ENCODE peak calls at places on chromosomes 13 and 19, in ten cellular contexts. One of them, this sample, is unnamed.

GRCh38 chr19:54105796-54106195 is 3.1 kb downstream of the NDUFA3 start:
- DNase-seq in fibroblast of the aortic adventitia: no peak
- DNase-seq in mesothelial cell of epicardium: no peak
- DNase-seq in epithelial cell of esophagus: no peak
- DNase-seq in heart right ventricle: no peak
- DNase-seq in retinal pigment epithelial cell: no peak
- DNase-seq in tibial nerve: no peak
- DNase-seq in progenitor cell of endocrine pancreas: no peak
- DNase-seq in type B pancreatic cell: no peak
- DNase-seq in BJ: no peak
- DNase-seq in this sample: no peak

GRCh38 chr19:33240181-33240771 is 14.6 kb upstream of the SLC7A10 start:
- DNase-seq in fibroblast of the aortic adventitia: no peak
- DNase-seq in mesothelial cell of epicardium: no peak
- DNase-seq in epithelial cell of esophagus: no peak
- DNase-seq in heart right ventricle: no peak
- DNase-seq in retinal pigment epithelial cell: no peak
- DNase-seq in tibial nerve: no peak
- DNase-seq in progenitor cell of endocrine pancreas: no peak
- DNase-seq in type B pancreatic cell: no peak
- DNase-seq in BJ: no peak
- DNase-seq in this sample: no peak

GRCh38 chr13:76853481-76853880 is 32.7 kb downstream of the KCTD12 start:
- DNase-seq in fibroblast of the aortic adventitia: peak
- DNase-seq in mesothelial cell of epicardium: no peak
- DNase-seq in epithelial cell of esophagus: peak
- DNase-seq in heart right ventricle: no peak
- DNase-seq in retinal pigment epithelial cell: no peak
- DNase-seq in tibial nerve: no peak
- DNase-seq in progenitor cell of endocrine pancreas: no peak
- DNase-seq in type B pancreatic cell: no peak
- DNase-seq in BJ: no peak
- DNase-seq in this sample: no peak

GRCh38 chr19:28521169-28521568 is 691.8 kb downstream of the UQCRFS1 start:
- DNase-seq in fibroblast of the aortic adventitia: no peak
- DNase-seq in mesothelial cell of epicardium: no peak
- DNase-seq in epithelial cell of esophagus: no peak
- DNase-seq in heart right ventricle: no peak
- DNase-seq in retinal pigment epithelial cell: no peak
- DNase-seq in tibial nerve: no peak
- DNase-seq in progenitor cell of endocrine pancreas: no peak
- DNase-seq in type B pancreatic cell: no peak
- DNase-seq in BJ: no peak
- DNase-seq in this sample: no peak

GRCh38 chr19:44749994-44750393 is 1.5 kb downstream of the BCL3 start:
- DNase-seq in fibroblast of the aortic adventitia: no peak
- DNase-seq in mesothelial cell of epicardium: no peak
- DNase-seq in epithelial cell of esophagus: no peak
- DNase-seq in heart right ventricle: no peak
- DNase-seq in retinal pigment epithelial cell: no peak
- DNase-seq in tibial nerve: no peak
- DNase-seq in progenitor cell of endocrine pancreas: no peak
- DNase-seq in type B pancreatic cell: no peak
- DNase-seq in BJ: no peak
- DNase-seq in this sample: no peak

GRCh38 chr13:38398810-38399493 is 49.3 kb downstream of the UFM1 start:
- DNase-seq in fibroblast of the aortic adventitia: no peak
- DNase-seq in mesothelial cell of epicardium: no peak
- DNase-seq in epithelial cell of esophagus: peak
- DNase-seq in heart right ventricle: no peak
- DNase-seq in retinal pigment epithelial cell: peak
- DNase-seq in tibial nerve: no peak
- DNase-seq in progenitor cell of endocrine pancreas: no peak
- DNase-seq in type B pancreatic cell: no peak
- DNase-seq in BJ: peak
- DNase-seq in this sample: peak

GRCh38 chr13:39600766-39601165 is 2.2 kb downstream of the LHFPL6 start:
- DNase-seq in fibroblast of the aortic adventitia: peak
- DNase-seq in mesothelial cell of epicardium: no peak
- DNase-seq in epithelial cell of esophagus: no peak
- DNase-seq in heart right ventricle: peak
- DNase-seq in retinal pigment epithelial cell: no peak
- DNase-seq in tibial nerve: peak
- DNase-seq in progenitor cell of endocrine pancreas: no peak
- DNase-seq in type B pancreatic cell: no peak
- DNase-seq in BJ: no peak
- DNase-seq in this sample: no peak

GRCh38 chr13:48770372-48770771 is 116.6 kb downstream of the CYSLTR2 start:
- DNase-seq in fibroblast of the aortic adventitia: no peak
- DNase-seq in mesothelial cell of epicardium: no peak
- DNase-seq in epithelial cell of esophagus: no peak
- DNase-seq in heart right ventricle: no peak
- DNase-seq in retinal pigment epithelial cell: no peak
- DNase-seq in tibial nerve: no peak
- DNase-seq in progenitor cell of endocrine pancreas: no peak
- DNase-seq in type B pancreatic cell: no peak
- DNase-seq in BJ: no peak
- DNase-seq in this sample: no peak

GRCh38 chr19:6802336-6803035 is 30.0 kb downstream of the VAV1 start:
- DNase-seq in fibroblast of the aortic adventitia: no peak
- DNase-seq in mesothelial cell of epicardium: no peak
- DNase-seq in epithelial cell of esophagus: peak
- DNase-seq in heart right ventricle: peak
- DNase-seq in retinal pigment epithelial cell: no peak
- DNase-seq in tibial nerve: no peak
- DNase-seq in progenitor cell of endocrine pancreas: no peak
- DNase-seq in type B pancreatic cell: no peak
- DNase-seq in BJ: no peak
- DNase-seq in this sample: no peak

GRCh38 chr19:10255358-10255757 is 3.3 kb downstream of the MRPL4 start:
- DNase-seq in fibroblast of the aortic adventitia: no peak
- DNase-seq in mesothelial cell of epicardium: no peak
- DNase-seq in epithelial cell of esophagus: no peak
- DNase-seq in heart right ventricle: no peak
- DNase-seq in retinal pigment epithelial cell: no peak
- DNase-seq in tibial nerve: no peak
- DNase-seq in progenitor cell of endocrine pancreas: no peak
- DNase-seq in type B pancreatic cell: no peak
- DNase-seq in BJ: no peak
- DNase-seq in this sample: no peak

GRCh38 chr13:108352599-108352998 is 83.1 kb downstream of the TNFSF13B start:
- DNase-seq in fibroblast of the aortic adventitia: no peak
- DNase-seq in mesothelial cell of epicardium: no peak
- DNase-seq in epithelial cell of esophagus: no peak
- DNase-seq in heart right ventricle: no peak
- DNase-seq in retinal pigment epithelial cell: no peak
- DNase-seq in tibial nerve: no peak
- DNase-seq in progenitor cell of endocrine pancreas: no peak
- DNase-seq in type B pancreatic cell: no peak
- DNase-seq in BJ: no peak
- DNase-seq in this sample: no peak

GRCh38 chr13:98345103-98345899 is 168.2 kb upstream of the RNF113B start:
- DNase-seq in fibroblast of the aortic adventitia: no peak
- DNase-seq in mesothelial cell of epicardium: no peak
- DNase-seq in epithelial cell of esophagus: no peak
- DNase-seq in heart right ventricle: no peak
- DNase-seq in retinal pigment epithelial cell: no peak
- DNase-seq in tibial nerve: no peak
- DNase-seq in progenitor cell of endocrine pancreas: no peak
- DNase-seq in type B pancreatic cell: no peak
- DNase-seq in BJ: no peak
- DNase-seq in this sample: no peak

GRCh38 chr19:8421484-8422461 is 8.7 kb downstream of the MARCHF2 start:
- DNase-seq in fibroblast of the aortic adventitia: no peak
- DNase-seq in mesothelial cell of epicardium: no peak
- DNase-seq in epithelial cell of esophagus: no peak
- DNase-seq in heart right ventricle: no peak
- DNase-seq in retinal pigment epithelial cell: no peak
- DNase-seq in tibial nerve: no peak
- DNase-seq in progenitor cell of endocrine pancreas: no peak
- DNase-seq in type B pancreatic cell: no peak
- DNase-seq in BJ: no peak
- DNase-seq in this sample: no peak

DNA sequence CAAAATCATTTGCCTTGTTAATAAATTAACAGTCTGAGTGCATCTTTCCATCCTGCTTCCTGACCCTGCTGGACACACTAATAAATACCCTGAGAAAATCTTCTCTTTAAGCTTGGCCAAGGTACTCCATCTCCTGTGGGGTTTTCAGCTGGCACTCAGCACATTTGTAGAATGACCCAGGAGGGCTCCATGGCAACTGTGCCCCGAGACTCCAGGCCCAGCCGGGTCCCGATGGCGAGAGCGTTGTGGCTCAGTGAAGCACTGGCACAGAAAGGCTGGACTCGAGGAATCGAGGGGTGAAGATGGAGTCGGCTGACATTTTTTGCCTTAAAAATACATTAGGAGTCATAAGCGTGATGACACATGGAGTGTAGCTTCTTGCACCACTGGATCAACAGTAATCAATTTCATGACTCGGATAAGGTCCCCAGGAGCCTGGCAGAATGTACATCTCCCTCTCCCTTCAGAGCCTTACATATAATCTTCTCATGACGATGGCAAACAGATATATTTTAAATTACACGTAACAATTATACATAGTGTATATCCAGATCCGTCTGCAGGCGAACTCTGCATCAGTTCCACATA is 85.4 kb downstream of the SLC7A1 start:
- DNase-seq in fibroblast of the aortic adventitia: peak
- DNase-seq in mesothelial cell of epicardium: no peak
- DNase-seq in epithelial cell of esophagus: peak
- DNase-seq in heart right ventricle: no peak
- DNase-seq in retinal pigment epithelial cell: no peak
- DNase-seq in tibial nerve: no peak
- DNase-seq in progenitor cell of endocrine pancreas: no peak
- DNase-seq in type B pancreatic cell: no peak
- DNase-seq in BJ: no peak
- DNase-seq in this sample: no peak
- TF ChIP-seq CTCF in fibroblast of the aortic adventitia: no peak
- TF ChIP-seq CTCF in mesothelial cell of epicardium: no peak
- TF ChIP-seq CTCF in epithelial cell of esophagus: no peak
- TF ChIP-seq CTCF in heart right ventricle: no peak
- TF ChIP-seq CTCF in retinal pigment epithelial cell: no peak
- TF ChIP-seq CTCF in tibial nerve: no peak
- TF ChIP-seq CTCF in progenitor cell of endocrine pancreas: no peak
- TF ChIP-seq CTCF in type B pancreatic cell: no peak
- TF ChIP-seq CTCF in BJ: no peak
- TF ChIP-seq CTCF in this sample: no peak

GRCh38 chr19:38319421-38320258 is at the start of gene KCNK6:
- DNase-seq in fibroblast of the aortic adventitia: peak
- DNase-seq in mesothelial cell of epicardium: peak
- DNase-seq in epithelial cell of esophagus: peak
- DNase-seq in heart right ventricle: peak
- DNase-seq in retinal pigment epithelial cell: no peak
- DNase-seq in tibial nerve: no peak
- DNase-seq in progenitor cell of endocrine pancreas: no peak
- DNase-seq in type B pancreatic cell: no peak
- DNase-seq in BJ: no peak
- DNase-seq in this sample: no peak

GRCh38 chr19:38317104-38317612 is 1.4 kb upstream of the YIF1B start:
- DNase-seq in fibroblast of the aortic adventitia: no peak
- DNase-seq in mesothelial cell of epicardium: no peak
- DNase-seq in epithelial cell of esophagus: no peak
- DNase-seq in heart right ventricle: no peak
- DNase-seq in retinal pigment epithelial cell: no peak
- DNase-seq in tibial nerve: no peak
- DNase-seq in progenitor cell of endocrine pancreas: no peak
- DNase-seq in type B pancreatic cell: no peak
- DNase-seq in BJ: no peak
- DNase-seq in this sample: no peak

GRCh38 chr19:38318595-38319142 is 976 bp upstream of the KCNK6 start:
- DNase-seq in fibroblast of the aortic adventitia: peak
- DNase-seq in mesothelial cell of epicardium: no peak
- DNase-seq in epithelial cell of esophagus: peak
- DNase-seq in heart right ventricle: peak
- DNase-seq in retinal pigment epithelial cell: no peak
- DNase-seq in tibial nerve: no peak
- DNase-seq in progenitor cell of endocrine pancreas: no peak
- DNase-seq in type B pancreatic cell: no peak
- DNase-seq in BJ: no peak
- DNase-seq in this sample: no peak

GRCh38 chr19:38316477-38317067 is 825 bp upstream of the YIF1B start:
- DNase-seq in fibroblast of the aortic adventitia: no peak
- DNase-seq in mesothelial cell of epicardium: no peak
- DNase-seq in epithelial cell of esophagus: no peak
- DNase-seq in heart right ventricle: no peak
- DNase-seq in retinal pigment epithelial cell: no peak
- DNase-seq in tibial nerve: no peak
- DNase-seq in progenitor cell of endocrine pancreas: no peak
- DNase-seq in type B pancreatic cell: no peak
- DNase-seq in BJ: no peak
- DNase-seq in this sample: no peak

GRCh38 chr19:38315657-38316476 is at the start of gene YIF1B:
- DNase-seq in fibroblast of the aortic adventitia: peak
- DNase-seq in mesothelial cell of epicardium: peak
- DNase-seq in epithelial cell of esophagus: peak
- DNase-seq in heart right ventricle: peak
- DNase-seq in retinal pigment epithelial cell: peak
- DNase-seq in tibial nerve: peak
- DNase-seq in progenitor cell of endocrine pancreas: peak
- DNase-seq in type B pancreatic cell: peak
- DNase-seq in BJ: peak
- DNase-seq in this sample: peak
- TF ChIP-seq CTCF in fibroblast of the aortic adventitia: no peak
- TF ChIP-seq CTCF in mesothelial cell of epicardium: no peak
- TF ChIP-seq CTCF in epithelial cell of esophagus: peak
- TF ChIP-seq CTCF in heart right ventricle: no peak
- TF ChIP-seq CTCF in retinal pigment epithelial cell: no peak
- TF ChIP-seq CTCF in tibial nerve: peak
- TF ChIP-seq CTCF in progenitor cell of endocrine pancreas: no peak
- TF ChIP-seq CTCF in type B pancreatic cell: no peak
- TF ChIP-seq CTCF in BJ: peak
- TF ChIP-seq CTCF in this sample: no peak

DNA sequence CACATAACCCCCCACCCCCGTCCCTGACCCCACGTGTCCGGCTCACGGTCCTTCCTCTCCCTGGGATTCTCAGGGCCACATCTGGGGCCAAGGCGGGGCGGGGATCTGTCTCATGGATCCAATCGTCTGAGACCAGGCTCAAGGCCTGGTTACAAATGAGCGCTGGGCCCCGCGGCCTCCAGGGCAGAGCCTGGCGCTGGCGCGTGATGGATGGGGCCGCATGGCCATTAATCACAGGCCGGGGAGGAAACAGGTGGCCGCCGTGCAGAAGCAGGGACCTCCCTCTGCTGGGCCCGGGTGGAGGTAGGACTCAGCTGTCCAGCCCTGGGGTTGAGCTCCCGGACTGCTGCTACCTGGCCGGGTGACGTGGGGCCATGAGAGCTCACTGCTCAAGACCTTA is 5.8 kb upstream of the TLE5 start:
- DNase-seq in fibroblast of the aortic adventitia: no peak
- DNase-seq in mesothelial cell of epicardium: no peak
- DNase-seq in epithelial cell of esophagus: no peak
- DNase-seq in heart right ventricle: no peak
- DNase-seq in retinal pigment epithelial cell: no peak
- DNase-seq in tibial nerve: no peak
- DNase-seq in progenitor cell of endocrine pancreas: peak
- DNase-seq in type B pancreatic cell: peak
- DNase-seq in BJ: no peak
- DNase-seq in this sample: no peak
- TF ChIP-seq CTCF in fibroblast of the aortic adventitia: no peak
- TF ChIP-seq CTCF in mesothelial cell of epicardium: no peak
- TF ChIP-seq CTCF in epithelial cell of esophagus: no peak
- TF ChIP-seq CTCF in heart right ventricle: no peak
- TF ChIP-seq CTCF in retinal pigment epithelial cell: no peak
- TF ChIP-seq CTCF in tibial nerve: no peak
- TF ChIP-seq CTCF in progenitor cell of endocrine pancreas: peak
- TF ChIP-seq CTCF in type B pancreatic cell: no peak
- TF ChIP-seq CTCF in BJ: no peak
- TF ChIP-seq CTCF in this sample: no peak

GRCh38 chr13:78875792-78876580 is 217.0 kb upstream of the OBI1 start:
- DNase-seq in fibroblast of the aortic adventitia: no peak
- DNase-seq in mesothelial cell of epicardium: no peak
- DNase-seq in epithelial cell of esophagus: no peak
- DNase-seq in heart right ventricle: no peak
- DNase-seq in retinal pigment epithelial cell: no peak
- DNase-seq in tibial nerve: no peak
- DNase-seq in progenitor cell of endocrine pancreas: no peak
- DNase-seq in type B pancreatic cell: no peak
- DNase-seq in BJ: no peak
- DNase-seq in this sample: no peak
- TF ChIP-seq CTCF in fibroblast of the aortic adventitia: no peak
- TF ChIP-seq CTCF in mesothelial cell of epicardium: no peak
- TF ChIP-seq CTCF in epithelial cell of esophagus: no peak
- TF ChIP-seq CTCF in heart right ventricle: no peak
- TF ChIP-seq CTCF in retinal pigment epithelial cell: peak
- TF ChIP-seq CTCF in tibial nerve: no peak
- TF ChIP-seq CTCF in progenitor cell of endocrine pancreas: no peak
- TF ChIP-seq CTCF in type B pancreatic cell: no peak
- TF ChIP-seq CTCF in BJ: no peak
- TF ChIP-seq CTCF in this sample: no peak

This sample was measured in AG09319.